ENCODE peak calls at places on chromosome 11, in five cellular contexts. H is CD4-positive, alpha-beta T cell; W is HFFc6; U is cardiac muscle cell; X is suprapubic skin. Y is an unnamed sample.

GRCh38 chr11:11391796-11392195 is 38.7 kb upstream of the CSNK2A3 start:
- DNase-seq in U (peak), H (no peak), X (no peak), W (peak), Y (no peak)

GRCh38 chr11:45745065-45745811 is 59.7 kb upstream of the SLC35C1 start:
- DNase-seq in H (no peak), X (no peak), W (no peak), U (peak), Y (no peak)

GRCh38 chr11:119262668-119263351 is 54.1 kb downstream of the MCAM start:
- DNase-seq in H (no peak), W (peak), U (peak), X (no peak), Y (no peak)

GRCh38 chr11:43556269-43556668 is 124.3 kb upstream of the HSD17B12 start:
- DNase-seq in X (no peak), H (no peak), U (no peak), W (no peak), Y (no peak)

GRCh38 chr11:91305402-91305801 is 919.2 kb upstream of the FAT3 start:
- DNase-seq in H (no peak), U (no peak), X (no peak), W (no peak), Y (no peak)

GRCh38 chr11:6397636-6398035 is 7.4 kb downstream of the SMPD1 start:
- DNase-seq in X (no peak), W (peak), U (peak), H (no peak), Y (no peak)

GRCh38 chr11:63019506-63019905 is 3.9 kb upstream of the SLC22A8 start:
- DNase-seq in U (no peak), X (no peak), H (no peak), W (no peak), Y (no peak)

GRCh38 chr11:67584205-67584880 is 731 bp downstream of the GSTP1 start:
- DNase-seq in W (peak), U (peak), X (peak), H (no peak), Y (peak)

GRCh38 chr11:107276057-107276456 is 181.6 kb downstream of the CWF19L2 start:
- DNase-seq in H (no peak), X (no peak), W (no peak), U (peak), Y (no peak)

GRCh38 chr11:66727883-66728759 is 895 bp downstream of the SPTBN2 start:
- DNase-seq in W (no peak), X (no peak), H (no peak), U (no peak), Y (no peak)

GRCh38 chr11:66845876-66846212 is 2.6 kb downstream of the RCE1 start:
- DNase-seq in X (peak), U (no peak), W (no peak), H (no peak), Y (no peak)

GRCh38 chr11:121927359-121927758 is 188.7 kb downstream of the BLID start:
- DNase-seq in U (no peak), H (no peak), X (no peak), W (no peak), Y (no peak)

GRCh38 chr11:60918251-60918940 is 4.4 kb downstream of the TMEM109 start:
- DNase-seq in X (peak), U (no peak), H (no peak), W (no peak), Y (no peak)

DNA sequence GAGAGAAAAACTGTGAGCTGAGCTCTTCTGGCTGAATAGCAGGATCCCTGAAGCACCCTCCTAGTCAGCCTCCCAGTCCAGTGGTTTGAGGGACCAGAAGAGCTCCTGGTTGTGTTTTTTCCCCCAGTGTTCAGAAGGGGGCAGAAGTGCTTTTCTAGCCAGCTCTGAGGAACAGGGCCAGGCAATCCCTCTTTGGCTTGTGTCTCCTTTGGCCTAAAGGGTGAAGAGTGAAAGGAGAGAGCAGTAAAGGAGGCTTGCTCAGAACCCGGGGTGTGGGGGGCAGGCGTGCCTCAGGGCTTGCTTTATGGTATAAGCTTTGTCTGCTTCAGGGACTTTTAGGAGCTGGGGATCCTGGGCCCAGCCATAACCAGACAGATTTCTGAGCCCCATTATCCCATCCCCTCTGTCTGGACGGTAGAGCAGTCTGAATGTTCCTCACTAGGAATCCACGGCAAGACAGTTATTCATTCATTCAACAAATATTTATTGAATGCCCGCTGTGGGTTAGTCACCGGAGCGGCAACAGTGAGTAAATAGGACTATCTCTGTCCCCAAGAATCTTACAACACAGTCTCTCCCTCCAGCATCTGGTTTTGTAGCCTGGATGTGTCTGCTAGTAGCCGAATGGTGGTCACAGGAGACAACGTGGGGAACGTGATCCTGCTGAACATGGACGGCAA is 14.5 kb downstream of the ACP2 start:
- DNase-seq in H (no peak), W (peak), X (no peak), U (peak), Y (no peak)
- TF ChIP-seq CTCF in H (peak), W (peak), X (no peak), U (peak), Y (peak)

GRCh38 chr11:14041565-14041964 is 79.0 kb downstream of the SPON1 start:
- DNase-seq in W (no peak), U (no peak), X (no peak), H (no peak), Y (no peak)

GRCh38 chr11:14045417-14045816 is 82.9 kb downstream of the SPON1 start:
- DNase-seq in H (no peak), W (no peak), U (no peak), X (no peak), Y (no peak)

GRCh38 chr11:14036495-14036894 is 74.0 kb downstream of the SPON1 start:
- DNase-seq in X (no peak), W (no peak), H (no peak), U (no peak), Y (no peak)

GRCh38 chr11:14042686-14043440 is 80.3 kb downstream of the SPON1 start:
- DNase-seq in H (no peak), X (no peak), U (no peak), W (no peak), Y (no peak)

GRCh38 chr11:14041040-14041439 is 78.5 kb downstream of the SPON1 start:
- DNase-seq in X (no peak), U (peak), H (no peak), W (no peak), Y (no peak)
- TF ChIP-seq CTCF in X (no peak), U (peak), H (no peak), W (peak), Y (peak)

GRCh38 chr11:132095230-132096165 is 725.1 kb downstream of the NTM start:
- DNase-seq in X (no peak), H (no peak), U (no peak), W (no peak), Y (no peak)

GRCh38 chr11:132101861-132102260 is 731.4 kb downstream of the NTM start:
- DNase-seq in W (peak), H (no peak), U (no peak), X (no peak), Y (no peak)

GRCh38 chr11:132103006-132103405 is 732.6 kb downstream of the NTM start:
- DNase-seq in W (no peak), U (no peak), H (no peak), X (no peak), Y (no peak)

GRCh38 chr11:132100583-132100982 is 730.2 kb downstream of the NTM start:
- DNase-seq in H (no peak), W (no peak), U (no peak), X (no peak), Y (no peak)

DNA sequence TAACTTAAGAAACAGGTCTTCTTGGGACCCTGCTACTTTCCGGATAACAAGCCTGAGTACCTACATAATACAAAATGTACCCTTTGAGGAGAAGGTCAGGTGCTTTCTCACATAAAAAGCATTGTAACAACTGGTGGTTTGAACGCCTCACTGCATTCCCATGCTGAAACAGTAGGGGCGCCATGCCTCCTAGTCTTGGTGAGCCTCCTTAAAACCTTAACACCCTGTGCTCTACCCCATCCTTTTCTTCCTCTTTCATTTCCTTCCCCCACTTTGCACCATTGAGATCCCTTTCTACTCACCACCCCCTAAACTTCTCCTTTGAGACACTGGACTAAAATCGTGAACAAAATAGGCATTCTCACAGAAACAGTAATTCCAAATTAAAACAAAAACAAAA is 729.3 kb downstream of the NTM start:
- DNase-seq in H (no peak), U (peak), W (no peak), X (no peak), Y (no peak)
- TF ChIP-seq CTCF in H (no peak), U (peak), W (peak), X (no peak), Y (peak)

DNA sequence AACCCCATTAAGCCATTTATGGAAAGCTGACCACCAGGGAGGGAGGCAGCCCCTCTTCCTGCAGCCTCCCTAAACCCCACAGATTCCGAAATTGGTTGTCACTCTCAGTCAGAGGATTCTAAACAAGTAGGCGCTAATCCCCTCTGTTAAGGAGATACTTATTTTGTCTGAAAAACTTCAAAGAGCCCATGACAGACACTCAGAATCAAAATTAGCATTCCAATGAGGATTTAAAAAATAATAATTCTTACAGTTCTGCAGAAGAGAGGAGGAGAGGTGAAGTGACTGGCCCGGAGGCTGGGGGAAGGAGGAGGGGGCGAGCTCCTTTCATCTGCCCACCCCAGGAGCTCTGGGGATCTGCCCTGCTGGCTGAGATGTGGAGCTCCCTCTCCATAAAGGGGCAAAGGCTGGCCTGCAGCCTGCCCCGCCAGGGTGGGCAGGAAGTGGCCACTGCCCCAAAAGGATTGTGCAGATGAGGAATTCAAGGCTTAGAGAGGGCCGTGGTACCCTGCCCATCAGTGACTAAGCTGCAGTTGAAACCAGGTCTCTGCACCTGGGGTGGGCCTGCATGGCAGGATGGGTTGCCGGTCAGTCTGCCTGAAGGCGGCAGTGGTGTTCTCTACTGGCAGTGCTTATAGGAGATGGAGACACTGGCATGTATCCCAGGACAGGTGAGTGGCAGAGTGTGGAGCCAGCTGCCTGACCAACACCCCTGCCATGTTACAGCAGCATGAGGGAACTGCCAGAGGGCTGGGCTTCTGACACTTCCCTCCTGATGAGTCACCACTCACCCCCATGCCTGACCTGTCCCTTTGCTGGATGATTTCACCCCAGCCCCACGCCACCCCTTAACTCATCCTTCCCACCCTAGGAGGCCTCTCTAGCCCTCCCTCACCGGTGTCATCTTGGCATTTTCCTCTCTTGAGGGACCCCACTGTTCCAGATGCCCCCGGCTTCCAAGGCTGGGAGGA is 70.0 kb upstream of the LMO1 start:
- DNase-seq in U (no peak), W (no peak), H (no peak), X (no peak), Y (no peak)
- TF ChIP-seq CTCF in U (no peak), W (no peak), H (no peak), X (no peak), Y (no peak)

DNA sequence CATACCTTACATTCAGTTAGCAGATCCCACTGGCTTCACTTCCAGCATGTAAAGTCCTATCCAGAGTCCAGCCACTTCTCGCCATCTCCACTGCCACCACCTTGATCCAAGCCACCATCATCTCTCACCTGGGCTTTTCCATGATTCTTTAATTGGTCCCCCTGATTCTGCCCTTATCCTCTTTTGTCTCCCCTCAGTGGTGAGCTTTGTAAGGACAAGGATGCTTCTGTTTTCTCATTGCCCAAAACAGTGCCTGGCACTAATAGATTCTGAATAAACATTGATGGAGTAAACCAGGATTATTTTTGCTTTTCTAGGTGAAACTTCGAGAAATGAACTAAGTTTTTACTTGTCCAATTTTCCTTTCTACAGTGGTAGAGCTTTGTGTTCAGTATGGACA is 4.4 kb downstream of the POLA2 start:
- DNase-seq in U (no peak), H (no peak), W (no peak), X (no peak), Y (no peak)
- TF ChIP-seq CTCF in U (no peak), H (peak), W (peak), X (no peak), Y (no peak)